ENCODE peak calls at places on chromosomes 7 and 10, in six cellular contexts. One of them, this sample, is unnamed. For H3K4me1, the result is how much of the 10 kb centered on the place peaks cover.

GRCh38 chr10:43958964-43959363 is 310.3 kb upstream of the ZNF32 start:
- DNase-seq in OCI-LY7: no peak
- DNase-seq in PC-3: no peak
- DNase-seq in colonic mucosa: peak
- DNase-seq in MM.1S: no peak
- DNase-seq in fibroblast of lung: no peak
- DNase-seq in this sample: peak

GRCh38 chr7:47905071-47905920 is 43.0 kb downstream of the PKD1L1 start:
- DNase-seq in OCI-LY7: no peak
- DNase-seq in colonic mucosa: no peak
- DNase-seq in PC-3: no peak
- DNase-seq in MM.1S: no peak
- DNase-seq in fibroblast of lung: no peak
- DNase-seq in this sample: peak

GRCh38 chr10:85061401-85061800 is 733.0 kb downstream of the CCSER2 start:
- DNase-seq in PC-3: no peak
- DNase-seq in MM.1S: no peak
- DNase-seq in fibroblast of lung: no peak
- DNase-seq in colonic mucosa: no peak
- DNase-seq in OCI-LY7: no peak
- DNase-seq in this sample: no peak

GRCh38 chr7:39501358-39501757 is 64.8 kb upstream of the YAE1 start:
- DNase-seq in fibroblast of lung: no peak
- DNase-seq in OCI-LY7: no peak
- DNase-seq in colonic mucosa: no peak
- DNase-seq in PC-3: no peak
- DNase-seq in MM.1S: no peak
- DNase-seq in this sample: no peak

GRCh38 chr7:142357953-142358520 is 100.2 kb upstream of the PRSS58 start:
- DNase-seq in OCI-LY7: peak
- DNase-seq in fibroblast of lung: peak
- DNase-seq in MM.1S: peak
- DNase-seq in colonic mucosa: peak
- DNase-seq in PC-3: peak
- DNase-seq in this sample: no peak

GRCh38 chr7:116670409-116671036 is 1.5 kb upstream of the MET start:
- DNase-seq in PC-3: no peak
- DNase-seq in MM.1S: no peak
- DNase-seq in fibroblast of lung: no peak
- DNase-seq in colonic mucosa: no peak
- DNase-seq in OCI-LY7: no peak
- DNase-seq in this sample: no peak

GRCh38 chr10:105974803-105975456 is 1189.6 kb downstream of the SORCS1 start:
- DNase-seq in MM.1S: peak
- DNase-seq in colonic mucosa: no peak
- DNase-seq in OCI-LY7: no peak
- DNase-seq in PC-3: peak
- DNase-seq in fibroblast of lung: peak
- DNase-seq in this sample: no peak

GRCh38 chr10:91613411-91614253 is 19.2 kb downstream of the PPP1R3C start:
- DNase-seq in MM.1S: no peak
- DNase-seq in fibroblast of lung: peak
- DNase-seq in OCI-LY7: no peak
- DNase-seq in PC-3: peak
- DNase-seq in colonic mucosa: no peak
- DNase-seq in this sample: no peak

GRCh38 chr7:116431783-116432182 is 67.8 kb upstream of the CAV2 start:
- DNase-seq in PC-3: no peak
- DNase-seq in OCI-LY7: no peak
- DNase-seq in MM.1S: no peak
- DNase-seq in fibroblast of lung: no peak
- DNase-seq in colonic mucosa: no peak
- DNase-seq in this sample: no peak

GRCh38 chr7:83976302-83976701 is 218.3 kb downstream of the SEMA3A start:
- DNase-seq in colonic mucosa: no peak
- DNase-seq in fibroblast of lung: peak
- DNase-seq in PC-3: peak
- DNase-seq in MM.1S: peak
- DNase-seq in OCI-LY7: peak
- DNase-seq in this sample: no peak

GRCh38 chr10:21175797-21176196 is 278.7 kb upstream of the NEBL start:
- DNase-seq in OCI-LY7: no peak
- DNase-seq in fibroblast of lung: no peak
- DNase-seq in MM.1S: no peak
- DNase-seq in colonic mucosa: no peak
- DNase-seq in PC-3: no peak
- DNase-seq in this sample: no peak

GRCh38 chr7:98138679-98139078 is 32.0 kb downstream of the LMTK2 start:
- DNase-seq in fibroblast of lung: no peak
- DNase-seq in MM.1S: no peak
- DNase-seq in PC-3: no peak
- DNase-seq in OCI-LY7: no peak
- DNase-seq in colonic mucosa: no peak
- DNase-seq in this sample: no peak

GRCh38 chr7:95478139-95479037 is 7.4 kb upstream of the ASB4 start:
- DNase-seq in colonic mucosa: peak
- DNase-seq in PC-3: no peak
- DNase-seq in MM.1S: no peak
- DNase-seq in fibroblast of lung: peak
- DNase-seq in OCI-LY7: no peak
- DNase-seq in this sample: no peak

GRCh38 chr10:80927419-80928078 is 389.8 kb downstream of the SH2D4B start:
- DNase-seq in PC-3: no peak
- DNase-seq in colonic mucosa: no peak
- DNase-seq in fibroblast of lung: no peak
- DNase-seq in MM.1S: no peak
- DNase-seq in OCI-LY7: no peak
- DNase-seq in this sample: no peak

GRCh38 chr7:18361756-18362155 is 133.8 kb upstream of the HDAC9 start:
- DNase-seq in fibroblast of lung: peak
- DNase-seq in PC-3: peak
- DNase-seq in OCI-LY7: no peak
- DNase-seq in colonic mucosa: peak
- DNase-seq in MM.1S: no peak
- DNase-seq in this sample: no peak

GRCh38 chr7:128374041-128374440 is 12.6 kb upstream of the PRRT4 start:
- DNase-seq in MM.1S: no peak
- DNase-seq in colonic mucosa: no peak
- DNase-seq in OCI-LY7: no peak
- DNase-seq in fibroblast of lung: no peak
- DNase-seq in PC-3: no peak
- DNase-seq in this sample: no peak

GRCh38 chr10:811379-811778 is 120.1 kb downstream of the LARP4B start:
- DNase-seq in colonic mucosa: no peak
- DNase-seq in PC-3: no peak
- DNase-seq in OCI-LY7: no peak
- DNase-seq in fibroblast of lung: no peak
- DNase-seq in MM.1S: no peak
- DNase-seq in this sample: peak

GRCh38 chr10:17981766-17982380 is 30.2 kb downstream of the SLC39A12 start:
- DNase-seq in OCI-LY7: no peak
- DNase-seq in colonic mucosa: no peak
- DNase-seq in fibroblast of lung: peak
- DNase-seq in MM.1S: no peak
- DNase-seq in PC-3: peak
- DNase-seq in this sample: no peak

GRCh38 chr7:151626422-151627115 is 106.9 kb upstream of the RHEB start:
- DNase-seq in PC-3: peak
- DNase-seq in colonic mucosa: peak
- DNase-seq in OCI-LY7: peak
- DNase-seq in MM.1S: peak
- DNase-seq in fibroblast of lung: peak
- DNase-seq in this sample: no peak

GRCh38 chr7:33973235-33974015 is 68.1 kb downstream of the BMPER start:
- DNase-seq in MM.1S: no peak
- DNase-seq in PC-3: no peak
- DNase-seq in fibroblast of lung: no peak
- DNase-seq in OCI-LY7: no peak
- DNase-seq in colonic mucosa: no peak
- DNase-seq in this sample: peak

GRCh38 chr7:116802784-116803183 is 59.6 kb upstream of the CAPZA2 start:
- DNase-seq in MM.1S: peak
- DNase-seq in fibroblast of lung: peak
- DNase-seq in colonic mucosa: peak
- DNase-seq in PC-3: peak
- DNase-seq in OCI-LY7: peak
- DNase-seq in this sample: peak

GRCh38 chr10:26854524-26854923 is 6.2 kb downstream of the ABI1 start:
- DNase-seq in fibroblast of lung: no peak
- DNase-seq in MM.1S: no peak
- DNase-seq in colonic mucosa: no peak
- DNase-seq in OCI-LY7: no peak
- DNase-seq in PC-3: no peak
- DNase-seq in this sample: no peak
- H3K4me1 ChIP-seq in fibroblast of lung: under half
- H3K4me1 ChIP-seq in MM.1S: under half
- H3K4me1 ChIP-seq in colonic mucosa: under half
- H3K4me1 ChIP-seq in OCI-LY7: under half
- H3K4me1 ChIP-seq in PC-3: under half
- H3K4me1 ChIP-seq in this sample: under half

DNA sequence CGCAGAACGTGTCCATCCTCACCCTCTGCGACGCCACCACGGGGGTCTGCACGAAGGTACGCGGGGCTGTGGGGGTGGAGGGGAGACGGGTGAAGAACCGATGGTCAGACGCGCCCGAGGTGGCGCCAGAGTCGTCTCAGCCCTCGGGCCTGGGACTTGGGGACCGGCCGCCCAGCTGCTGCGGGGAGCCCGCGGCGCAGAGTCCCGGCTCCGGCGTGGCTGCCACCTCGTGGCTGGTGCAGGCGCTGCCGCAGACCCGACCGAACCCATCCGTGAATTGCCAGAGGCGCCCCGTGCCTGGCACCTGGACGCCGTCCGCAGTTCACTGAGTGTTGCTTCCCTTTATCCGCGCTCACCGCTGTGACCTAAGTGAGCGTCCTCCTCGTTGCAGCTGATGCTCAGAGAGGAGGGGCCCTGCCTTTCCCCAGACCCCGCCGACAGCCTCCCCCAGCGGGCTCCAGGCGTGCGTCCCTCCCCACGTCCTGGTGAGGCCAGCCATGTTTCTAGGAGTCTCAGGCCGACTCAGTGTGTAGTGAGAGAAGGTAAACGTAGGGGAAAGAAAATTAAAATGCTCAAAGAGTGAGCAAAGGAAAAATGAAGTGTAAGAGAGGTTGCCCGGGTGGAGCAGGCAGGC is 208.7 kb downstream of the PAXIP1 start:
- DNase-seq in MM.1S: no peak
- DNase-seq in fibroblast of lung: no peak
- DNase-seq in colonic mucosa: peak
- DNase-seq in PC-3: peak
- DNase-seq in OCI-LY7: no peak
- DNase-seq in this sample: no peak
- TF ChIP-seq CTCF in MM.1S: peak
- TF ChIP-seq CTCF in fibroblast of lung: no peak
- TF ChIP-seq CTCF in colonic mucosa: peak
- TF ChIP-seq CTCF in PC-3: peak
- TF ChIP-seq CTCF in OCI-LY7: no peak
- TF ChIP-seq CTCF in this sample: peak

GRCh38 chr10:120538091-120538490 is 81.1 kb downstream of the PLPP4 start:
- DNase-seq in OCI-LY7: no peak
- DNase-seq in MM.1S: no peak
- DNase-seq in colonic mucosa: no peak
- DNase-seq in fibroblast of lung: no peak
- DNase-seq in PC-3: no peak
- DNase-seq in this sample: peak

GRCh38 chr10:120541971-120542370 is 84.9 kb downstream of the PLPP4 start:
- DNase-seq in PC-3: no peak
- DNase-seq in fibroblast of lung: no peak
- DNase-seq in MM.1S: no peak
- DNase-seq in OCI-LY7: no peak
- DNase-seq in colonic mucosa: no peak
- DNase-seq in this sample: peak

GRCh38 chr10:120543291-120543690 is 86.3 kb downstream of the PLPP4 start:
- DNase-seq in MM.1S: no peak
- DNase-seq in colonic mucosa: no peak
- DNase-seq in OCI-LY7: no peak
- DNase-seq in fibroblast of lung: no peak
- DNase-seq in PC-3: no peak
- DNase-seq in this sample: no peak

GRCh38 chr10:120542591-120542990 is 85.6 kb downstream of the PLPP4 start:
- DNase-seq in MM.1S: no peak
- DNase-seq in OCI-LY7: no peak
- DNase-seq in colonic mucosa: no peak
- DNase-seq in PC-3: no peak
- DNase-seq in fibroblast of lung: no peak
- DNase-seq in this sample: no peak

DNA sequence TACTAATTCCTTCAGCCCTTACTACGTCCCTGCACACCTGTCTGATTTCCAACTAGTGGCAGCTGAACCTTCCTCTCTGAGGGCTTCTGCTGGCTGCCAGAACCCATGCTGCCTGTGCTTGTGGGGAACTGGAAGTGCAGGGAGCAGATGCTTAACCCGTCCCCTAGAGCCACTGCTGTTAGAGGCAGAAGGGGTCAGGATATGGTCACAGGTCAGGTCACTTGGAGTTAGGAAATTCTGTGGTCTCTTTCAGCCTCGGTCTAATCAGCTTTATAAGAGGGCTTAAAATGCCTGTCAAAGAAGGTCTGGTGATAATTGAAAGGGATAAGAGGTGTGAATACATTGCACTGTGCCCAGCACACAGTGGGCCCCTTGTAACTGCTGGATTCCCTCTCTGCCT is 82.0 kb downstream of the PLPP4 start:
- DNase-seq in colonic mucosa: no peak
- DNase-seq in MM.1S: no peak
- DNase-seq in fibroblast of lung: no peak
- DNase-seq in PC-3: no peak
- DNase-seq in OCI-LY7: no peak
- DNase-seq in this sample: peak
- H3K4me1 ChIP-seq in colonic mucosa: under half
- H3K4me1 ChIP-seq in MM.1S: under half
- H3K4me1 ChIP-seq in fibroblast of lung: under half
- H3K4me1 ChIP-seq in PC-3: under half
- H3K4me1 ChIP-seq in OCI-LY7: under half
- H3K4me1 ChIP-seq in this sample: under half

GRCh38 chr10:19620867-19621266 is 195.4 kb upstream of the PLXDC2 start:
- DNase-seq in fibroblast of lung: peak
- DNase-seq in MM.1S: no peak
- DNase-seq in colonic mucosa: no peak
- DNase-seq in PC-3: no peak
- DNase-seq in OCI-LY7: no peak
- DNase-seq in this sample: no peak
- TF ChIP-seq CTCF in fibroblast of lung: no peak
- TF ChIP-seq CTCF in MM.1S: no peak
- TF ChIP-seq CTCF in colonic mucosa: no peak
- TF ChIP-seq CTCF in PC-3: no peak
- TF ChIP-seq CTCF in OCI-LY7: no peak
- TF ChIP-seq CTCF in this sample: no peak

This sample was measured in esophagus muscularis mucosa.